ENCODE peak calls at places on chromosomes 1 and 21, in seven cellular contexts. R is SK-N-SH, I is HepG2, T is HCT116, G is K562, P is H1, E is GM12878. Q is an unnamed sample. For H3K4me1 and H3K36me3, the result is how much of the 10 kb centered on the place peaks cover.

GRCh38 chr1:199751524-199751923 is 276.0 kb upstream of the NR5A2 start:
- DNase-seq in P (no peak), I (no peak), G (no peak), E (no peak), R (no peak), T (no peak), Q (no peak)

GRCh38 chr1:213266983-213267772 is 216.1 kb downstream of the RPS6KC1 start:
- DNase-seq in E (no peak), G (no peak), I (no peak), R (no peak), P (no peak), T (no peak), Q (no peak)

GRCh38 chr1:56715161-56715560 is 70.0 kb downstream of the PRKAA2 start:
- DNase-seq in T (no peak), R (no peak), E (no peak), I (no peak), P (no peak), G (no peak), Q (no peak)

GRCh38 chr1:61337981-61338848 is 255.9 kb downstream of the NFIA start:
- DNase-seq in R (peak), P (peak), E (no peak), G (no peak), I (peak), T (peak), Q (peak)

GRCh38 chr1:16088996-16089395 is 15.5 kb upstream of the FAM131C start:
- DNase-seq in E (no peak), I (no peak), P (no peak), T (no peak), R (no peak), G (peak), Q (no peak)

GRCh38 chr1:203559523-203559922 is 65.6 kb downstream of the OPTC start:
- DNase-seq in T (no peak), P (no peak), R (no peak), G (no peak), I (no peak), E (no peak), Q (no peak)

GRCh38 chr1:198669023-198669698 is 30.3 kb downstream of the PTPRC start:
- DNase-seq in I (peak), G (peak), P (no peak), E (peak), T (peak), R (peak), Q (no peak)

GRCh38 chr1:157773723-157774350 is 3.1 kb downstream of the FCRL2 start:
- DNase-seq in G (no peak), R (no peak), P (peak), T (no peak), I (peak), E (no peak), Q (peak)

GRCh38 chr1:156661932-156662587 is 15.1 kb downstream of the NES start:
- DNase-seq in I (peak), T (no peak), P (no peak), R (no peak), E (no peak), G (no peak), Q (no peak)

GRCh38 chr1:152034654-152035405 is 2.0 kb downstream of the S100A11 start:
- DNase-seq in T (peak), E (peak), P (no peak), R (peak), I (peak), G (peak), Q (peak)

GRCh38 chr1:236494082-236494481 is 29.7 kb upstream of the LGALS8 start:
- DNase-seq in I (no peak), P (no peak), E (no peak), T (no peak), G (no peak), R (no peak), Q (no peak)

GRCh38 chr1:203551550-203551949 is 57.6 kb downstream of the OPTC start:
- DNase-seq in G (no peak), I (no peak), R (no peak), E (no peak), T (no peak), P (no peak), Q (no peak)

GRCh38 chr1:12477936-12478611 is 139.9 kb downstream of the DHRS3 start:
- DNase-seq in G (peak), T (peak), I (peak), P (no peak), R (peak), E (no peak), Q (no peak)

GRCh38 chr1:188778578-188778977 is 1699.1 kb downstream of the BRINP3 start:
- DNase-seq in R (no peak), T (no peak), E (no peak), P (no peak), I (no peak), G (no peak), Q (no peak)

GRCh38 chr1:71104417-71104816 is 23.6 kb upstream of the ZRANB2 start:
- DNase-seq in P (no peak), E (no peak), G (no peak), T (no peak), R (peak), I (no peak), Q (no peak)

GRCh38 chr1:115116511-115116910 is 27.2 kb upstream of the TSPAN2 start:
- DNase-seq in T (no peak), P (no peak), E (no peak), R (no peak), G (no peak), I (no peak), Q (no peak)

GRCh38 chr1:200353232-200353631 is 56.6 kb downstream of the ZNF281 start:
- DNase-seq in G (no peak), P (no peak), R (no peak), E (no peak), I (no peak), T (no peak), Q (no peak)

GRCh38 chr1:226135059-226135651 is 51.4 kb downstream of the ACBD3 start:
- DNase-seq in P (no peak), T (no peak), I (peak), E (no peak), G (no peak), R (peak), Q (no peak)

GRCh38 chr1:44608141-44608540 is 66.1 kb downstream of the TMEM53 start:
- DNase-seq in E (no peak), P (no peak), G (no peak), R (no peak), T (no peak), I (peak), Q (no peak)

GRCh38 chr1:204571631-204572030 is 55.4 kb downstream of the MDM4 start:
- DNase-seq in I (no peak), R (no peak), P (no peak), T (no peak), E (no peak), G (no peak), Q (no peak)

GRCh38 chr21:43956667-43957030 is 55.5 kb upstream of the TRAPPC10 start:
- DNase-seq in T (no peak), R (no peak), P (no peak), E (no peak), I (no peak), G (no peak), Q (no peak)

GRCh38 chr1:39509360-39510009 is 18.0 kb downstream of the BMP8A start:
- DNase-seq in R (no peak), G (no peak), T (no peak), I (no peak), P (no peak), E (peak), Q (no peak)

GRCh38 chr1:39505289-39505688 is 13.9 kb downstream of the BMP8A start:
- DNase-seq in T (no peak), P (no peak), E (no peak), G (no peak), R (no peak), I (peak), Q (no peak)

GRCh38 chr1:39508857-39509305 is 17.4 kb downstream of the BMP8A start:
- DNase-seq in E (no peak), I (peak), R (peak), T (no peak), G (peak), P (no peak), Q (no peak)

GRCh38 chr1:39508266-39508665 is 16.8 kb downstream of the BMP8A start:
- DNase-seq in E (no peak), P (no peak), T (no peak), I (no peak), G (no peak), R (no peak), Q (no peak)

GRCh38 chr1:39507230-39507928 is 15.9 kb downstream of the BMP8A start:
- DNase-seq in I (peak), E (no peak), T (no peak), P (no peak), G (peak), R (peak), Q (peak)
- TF ChIP-seq YY1 in I (no peak), E (no peak), T (no peak), P (peak), G (no peak), R (no peak), Q (no peak)

DNA sequence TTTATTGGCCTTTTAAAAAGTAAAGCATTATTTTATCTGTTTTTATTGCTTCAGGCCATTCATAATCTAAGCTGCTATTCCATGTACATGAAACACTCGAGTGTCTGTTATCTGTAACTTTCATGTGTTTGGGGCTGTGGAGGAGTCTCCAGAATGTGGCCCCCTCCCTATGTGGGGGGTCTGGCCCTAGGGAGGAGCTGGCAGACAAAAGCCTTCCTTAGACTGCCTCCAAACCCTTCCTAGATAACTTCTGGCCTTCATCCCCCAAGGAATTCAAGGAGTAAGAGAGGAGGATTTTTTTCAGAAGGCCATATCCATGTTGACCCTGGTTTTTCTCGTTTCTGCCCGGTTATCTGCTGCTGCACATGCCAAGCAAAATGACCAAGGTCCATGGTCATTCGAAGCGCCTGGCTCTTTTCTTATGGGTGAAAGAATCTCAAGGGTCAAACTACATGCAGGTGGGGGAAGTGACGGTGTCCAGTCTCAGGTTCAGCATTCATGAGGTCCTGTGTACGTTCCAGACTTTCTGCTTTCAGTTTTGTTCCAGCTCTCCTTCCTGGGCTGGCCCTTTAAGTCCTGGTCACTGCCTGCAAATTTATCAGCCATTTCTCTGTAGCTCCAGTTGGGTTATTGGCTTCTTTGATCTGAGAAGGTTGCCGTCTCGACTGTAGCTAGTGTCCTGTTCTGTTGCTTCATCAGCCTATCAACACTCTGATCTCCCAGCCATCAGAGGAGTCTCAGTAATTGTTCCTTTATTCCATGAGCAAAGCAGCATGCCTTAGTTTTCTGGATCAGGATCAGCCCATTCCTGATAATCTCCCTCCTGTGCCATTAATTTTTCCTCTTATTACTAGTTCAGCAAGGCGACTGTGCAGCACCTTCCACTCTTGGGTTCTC is 8.4 kb downstream of the TENT5C start:
- DNase-seq in E (no peak), R (no peak), I (no peak), P (no peak), G (peak), T (no peak), Q (no peak)
- H3K4me1 ChIP-seq in E (under half), R (under half), I (under half), P (under half), G (half or more), T (under half), Q (under half)

GRCh38 chr1:235134171-235134570 is 5.5 kb upstream of the TOMM20 start:
- DNase-seq in R (no peak), T (no peak), G (no peak), I (no peak), P (no peak), E (no peak), Q (no peak)
- H3K36me3 ChIP-seq in R (half or more), T (under half), G (half or more), I (under half), P (half or more), E (under half), Q (half or more)

GRCh38 chr1:24108334-24109165 is 3.4 kb downstream of the MYOM3 start:
- DNase-seq in T (peak), R (no peak), G (peak), P (no peak), I (peak), E (no peak), Q (no peak)
- TF ChIP-seq YY1 in T (peak), R (no peak), G (peak), P (no peak), I (peak), E (no peak), Q (no peak)

GRCh38 chr1:27133158-27133557 is 21.8 kb downstream of the SLC9A1 start:
- DNase-seq in R (no peak), E (no peak), G (no peak), I (no peak), T (no peak), P (no peak), Q (no peak)

GRCh38 chr1:27129225-27129624 is 25.7 kb downstream of the SLC9A1 start:
- DNase-seq in G (no peak), P (no peak), I (no peak), R (no peak), E (no peak), T (no peak), Q (no peak)

GRCh38 chr1:27133990-27134389 is 20.9 kb downstream of the SLC9A1 start:
- DNase-seq in E (peak), G (no peak), I (no peak), T (no peak), R (no peak), P (no peak), Q (no peak)

GRCh38 chr1:27130798-27131197 is 24.1 kb downstream of the SLC9A1 start:
- DNase-seq in I (no peak), R (no peak), G (no peak), E (no peak), P (no peak), T (no peak), Q (no peak)

DNA sequence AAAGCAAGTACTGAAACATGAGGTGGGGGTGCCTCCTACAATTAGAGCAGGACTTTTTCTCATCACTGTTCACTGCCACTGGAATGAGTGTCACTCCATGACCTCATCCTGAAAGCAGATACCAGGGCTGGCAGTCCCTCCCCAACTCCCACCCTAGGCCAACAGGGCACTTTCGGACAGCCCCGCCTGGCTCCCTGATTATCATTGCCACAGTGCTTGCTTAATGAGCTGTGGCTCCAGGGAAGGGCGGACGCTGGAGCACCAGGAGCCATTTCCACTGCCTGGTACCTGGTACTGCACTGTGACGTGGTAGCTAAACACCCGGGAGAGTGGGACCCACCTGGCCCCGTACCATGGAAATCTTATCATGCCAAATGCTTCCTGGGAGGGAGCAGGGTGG is 22.3 kb downstream of the SLC9A1 start:
- DNase-seq in G (no peak), P (no peak), T (no peak), E (no peak), I (no peak), R (no peak), Q (no peak)
- H3K4me1 ChIP-seq in G (under half), P (under half), T (under half), E (under half), I (under half), R (under half), Q (under half)

DNA sequence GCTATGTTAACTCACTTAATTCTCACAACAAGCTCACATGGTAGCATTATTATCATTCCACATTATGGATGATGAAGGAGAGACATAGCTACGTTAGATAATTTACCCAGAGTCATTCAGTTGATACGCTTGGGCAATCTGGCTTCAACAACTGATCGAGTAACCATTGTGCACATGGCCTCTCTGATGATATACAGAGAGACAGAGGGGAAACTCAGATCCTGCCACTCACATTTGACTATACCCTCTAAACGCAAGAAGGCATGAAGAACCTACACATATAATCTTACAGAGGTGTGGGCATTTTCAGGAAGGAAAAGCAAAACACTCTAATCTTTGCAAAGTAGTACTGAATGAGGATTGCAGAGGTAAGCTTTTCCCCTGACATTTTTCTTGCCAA is 360.1 kb downstream of the BARHL2 start:
- DNase-seq in I (no peak), E (no peak), G (no peak), R (no peak), P (no peak), T (no peak), Q (no peak)
- H3K36me3 ChIP-seq in I (under half), E (under half), G (under half), R (under half), P (under half), T (under half), Q (under half)

GRCh38 chr1:43329995-43330751 is 7.4 kb upstream of the MPL start:
- DNase-seq in I (no peak), T (no peak), G (peak), R (no peak), E (no peak), P (no peak), Q (peak)

GRCh38 chr1:43338001-43338400 is 383 bp downstream of the MPL start:
- DNase-seq in I (no peak), T (no peak), P (no peak), E (no peak), G (no peak), R (no peak), Q (no peak)

GRCh38 chr1:43331688-43332087 is 5.9 kb upstream of the MPL start:
- DNase-seq in G (no peak), E (no peak), R (no peak), P (no peak), T (no peak), I (no peak), Q (no peak)

GRCh38 chr1:43337588-43337987 is at the start of gene MPL:
- DNase-seq in G (no peak), P (no peak), E (no peak), R (no peak), I (no peak), T (no peak), Q (no peak)

DNA sequence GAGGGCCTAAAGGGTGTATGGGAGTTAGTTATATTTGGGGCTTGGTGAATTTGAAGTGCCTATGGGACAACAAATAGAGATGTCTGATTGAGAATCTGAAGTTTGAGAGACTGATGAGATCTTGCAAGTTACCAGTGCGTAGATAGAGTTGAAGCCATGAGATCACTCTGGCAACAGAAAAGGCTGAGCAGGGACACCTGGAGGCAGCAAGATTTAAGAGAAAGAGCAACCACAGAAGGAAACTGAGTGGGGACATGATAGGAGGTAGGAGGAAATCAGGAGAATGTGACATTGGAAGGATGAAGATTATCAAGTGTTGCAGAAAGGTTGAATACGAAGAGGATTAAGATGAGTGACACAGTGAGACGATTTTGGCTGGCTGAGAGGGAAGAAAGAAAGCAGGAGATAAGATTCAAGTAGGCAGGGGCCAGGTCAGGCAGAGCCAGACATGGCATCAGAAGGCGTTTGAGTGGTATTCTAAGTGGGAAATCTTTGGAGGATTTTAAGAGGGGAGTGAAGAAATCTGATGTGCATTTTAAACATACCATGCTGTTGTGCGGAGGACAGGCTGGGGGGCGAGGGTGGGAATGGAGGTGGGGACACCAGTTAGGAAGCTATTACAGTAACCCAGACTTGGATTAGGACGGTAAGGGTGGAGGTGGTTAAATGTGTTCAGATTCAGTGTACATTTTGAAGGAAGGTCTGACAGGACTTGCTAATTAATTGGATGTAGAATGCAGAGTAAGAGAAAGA is 3.0 kb upstream of the MPL start:
- DNase-seq in P (no peak), T (no peak), I (no peak), R (no peak), G (no peak), E (no peak), Q (no peak)
- TF ChIP-seq YY1 in P (no peak), T (no peak), I (no peak), R (no peak), G (no peak), E (no peak), Q (no peak)

DNA sequence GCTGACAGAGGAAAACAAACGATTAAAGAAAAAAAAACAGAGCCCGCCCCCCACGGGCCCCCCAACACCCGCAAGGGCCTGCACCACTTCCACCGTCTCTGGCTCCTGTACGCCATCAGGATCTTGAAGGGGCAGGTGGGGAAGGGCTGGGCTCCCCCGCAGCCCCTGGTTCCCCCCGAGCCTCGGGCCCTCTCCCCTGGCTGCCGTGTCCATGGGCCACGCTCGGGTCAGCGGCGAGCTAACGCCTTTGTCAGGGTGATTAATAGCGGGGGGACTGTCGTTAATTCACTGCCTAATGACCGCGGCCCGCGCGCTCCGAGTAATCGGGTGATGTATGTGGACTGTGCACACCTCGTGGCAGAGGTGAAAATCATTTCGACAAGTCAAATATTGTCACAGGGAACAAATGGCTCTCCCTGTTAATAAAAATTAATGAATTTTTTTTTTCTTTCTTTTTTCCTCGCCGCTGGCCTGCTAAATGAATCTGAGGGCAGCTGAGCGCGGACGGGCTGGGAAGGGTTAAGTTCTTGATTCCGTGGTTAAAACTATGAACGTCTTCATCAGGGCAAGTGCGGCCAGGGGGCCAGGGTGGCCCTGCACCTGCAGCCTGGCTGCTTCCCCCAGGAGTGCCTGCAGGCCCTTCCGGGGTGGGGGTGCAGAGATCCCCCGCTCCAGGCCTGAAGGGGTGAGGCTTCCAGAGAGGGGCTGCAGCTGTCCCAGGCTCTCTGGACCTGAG is 100.8 kb downstream of the PRDM16 start:
- DNase-seq in P (no peak), G (no peak), E (no peak), I (no peak), T (no peak), R (no peak), Q (no peak)
- H3K4me1 ChIP-seq in P (under half), G (under half), E (under half), I (under half), T (under half), R (under half), Q (under half)

Q was measured in NT2/D1.